ENCODE peak calls at places on chromosomes 7 and 10, in nine cellular contexts. I is heart right ventricle, C is tibial nerve, S is NB4, R is neural progenitor cell, T is bronchial epithelial cell, E is left ventricle myocardium inferior, V is cardiac muscle cell, H is testis. O is an unnamed sample.

GRCh38 chr7:13262929-13263530 is 575.6 kb downstream of the ARL4A start:
- DNase-seq in I (no peak), C (no peak), S (peak), R (peak), T (peak), E (no peak), V (peak), H (no peak), O (no peak)

GRCh38 chr7:85828654-85829053 is 641.8 kb upstream of the SEMA3D start:
- DNase-seq in I (no peak), C (no peak), S (no peak), R (no peak), T (no peak), E (no peak), V (no peak), H (no peak), O (no peak)

GRCh38 chr10:131429942-131430341 is 118.4 kb upstream of the TCERG1L start:
- DNase-seq in I (no peak), C (no peak), S (no peak), R (no peak), T (no peak), E (no peak), V (no peak), H (peak), O (no peak)

GRCh38 chr7:127586346-127586745 is 950 bp upstream of the GCC1 start:
- DNase-seq in I (no peak), C (no peak), S (no peak), R (no peak), T (peak), E (no peak), V (no peak), H (no peak), O (no peak)

GRCh38 chr10:123150986-123151738 is 3.0 kb upstream of the BUB3 start:
- DNase-seq in I (no peak), C (no peak), S (peak), R (peak), T (no peak), E (no peak), V (peak), H (no peak), O (no peak)

GRCh38 chr7:106603300-106603699 is 57.7 kb downstream of the CCDC71L start:
- DNase-seq in I (no peak), C (no peak), S (no peak), R (no peak), T (no peak), E (no peak), V (no peak), H (no peak), O (no peak)

GRCh38 chr7:151456276-151456675 is 16.3 kb upstream of the CRYGN start:
- DNase-seq in I (no peak), C (no peak), S (no peak), R (no peak), T (no peak), E (no peak), V (no peak), H (no peak), O (no peak)

GRCh38 chr7:105648561-105649401 is 67.5 kb upstream of the EFCAB10 start:
- DNase-seq in I (no peak), C (no peak), S (peak), R (peak), T (peak), E (no peak), V (no peak), H (no peak), O (peak)

GRCh38 chr10:61742812-61743211 is 80.1 kb downstream of the CABCOCO1 start:
- DNase-seq in I (no peak), C (no peak), S (no peak), R (no peak), T (no peak), E (no peak), V (no peak), H (no peak), O (no peak)

GRCh38 chr10:14774214-14774580 is 500 bp downstream of the FAM107B start:
- DNase-seq in I (no peak), C (no peak), S (no peak), R (no peak), T (no peak), E (no peak), V (no peak), H (no peak), O (no peak)

GRCh38 chr7:148457310-148457921 is 133.2 kb upstream of the C7orf33 start:
- DNase-seq in I (no peak), C (no peak), S (no peak), R (no peak), T (no peak), E (no peak), V (no peak), H (no peak), O (no peak)

GRCh38 chr7:82235710-82236109 is 207.9 kb downstream of the CACNA2D1 start:
- DNase-seq in I (no peak), C (no peak), S (no peak), R (no peak), T (peak), E (no peak), V (no peak), H (no peak), O (no peak)

GRCh38 chr7:35487402-35487801 is 207.5 kb downstream of the HERPUD2 start:
- DNase-seq in I (no peak), C (no peak), S (no peak), R (no peak), T (no peak), E (no peak), V (peak), H (no peak), O (no peak)

GRCh38 chr7:110835209-110835608 is 255.7 kb upstream of the LRRN3 start:
- DNase-seq in I (no peak), C (no peak), S (no peak), R (no peak), T (peak), E (no peak), V (no peak), H (no peak), O (no peak)

GRCh38 chr7:155764432-155764798 is 47.8 kb downstream of the SHH start:
- DNase-seq in I (peak), C (no peak), S (peak), R (no peak), T (no peak), E (no peak), V (no peak), H (no peak), O (no peak)

DNA sequence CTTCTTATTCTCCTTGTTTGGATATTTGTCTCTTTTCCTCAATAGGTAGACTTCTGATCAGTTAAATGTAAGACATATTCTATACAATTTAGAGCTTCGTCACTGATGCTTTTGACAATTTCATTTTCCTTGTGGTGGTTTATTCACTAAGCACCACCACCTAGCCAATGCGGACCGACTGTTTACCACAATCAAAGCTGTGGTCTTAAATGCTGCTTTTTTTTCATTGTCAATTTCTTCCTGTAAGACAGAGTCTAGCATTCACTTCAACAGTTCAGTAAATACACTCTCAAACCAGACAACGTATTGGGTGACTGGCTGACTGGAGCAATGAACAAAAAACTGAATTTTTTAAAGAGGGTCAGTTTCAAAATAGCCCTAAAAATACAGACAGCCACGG is 239.0 kb downstream of the DNAJB6 start:
- DNase-seq in I (no peak), C (no peak), S (no peak), R (no peak), T (no peak), E (no peak), V (no peak), H (no peak), O (no peak)
- H3K4me3 ChIP-seq in I (no peak), C (no peak), S (no peak), R (no peak), T (no peak), E (no peak), V (no peak), H (no peak), O (no peak)

DNA sequence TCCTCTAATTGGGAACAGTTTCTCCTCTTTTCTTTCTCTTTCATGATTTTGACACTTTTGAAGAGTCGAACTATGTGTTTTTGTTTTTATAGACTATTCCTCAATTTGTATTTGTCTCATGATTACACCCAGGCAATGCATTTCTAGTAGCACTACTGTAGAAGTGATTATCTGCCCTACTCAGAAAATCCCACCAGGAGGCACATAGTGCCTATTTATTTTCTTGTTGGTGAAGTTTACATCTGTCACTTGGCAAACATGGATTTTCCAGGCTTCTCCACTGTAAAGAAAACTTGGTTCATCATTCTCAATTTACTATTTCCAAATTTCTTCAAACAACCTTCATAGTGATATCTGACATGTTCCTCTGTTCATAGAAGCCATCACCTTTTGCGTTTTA is 893.9 kb downstream of the CCSER2 start:
- DNase-seq in I (no peak), C (no peak), S (no peak), R (no peak), T (no peak), E (no peak), V (no peak), H (no peak), O (no peak)
- TF ChIP-seq CTCF in I (no peak), C (no peak), S (no peak), R (peak), T (no peak), E (peak), V (no peak), H (no peak), O (peak)

GRCh38 chr7:288671-289101 is 1.3 kb upstream of the FOXL3 start:
- DNase-seq in I (no peak), C (no peak), S (no peak), R (no peak), T (no peak), E (no peak), V (no peak), H (no peak), O (no peak)

GRCh38 chr7:289209-289755 is 688 bp upstream of the FOXL3 start:
- DNase-seq in I (no peak), C (no peak), S (no peak), R (no peak), T (no peak), E (no peak), V (no peak), H (no peak), O (no peak)

GRCh38 chr7:291302-292092 is 1.5 kb downstream of the FOXL3 start:
- DNase-seq in I (no peak), C (no peak), S (no peak), R (no peak), T (no peak), E (no peak), V (no peak), H (no peak), O (no peak)

GRCh38 chr7:290554-291301 is 758 bp downstream of the FOXL3 start:
- DNase-seq in I (no peak), C (no peak), S (no peak), R (no peak), T (no peak), E (no peak), V (no peak), H (no peak), O (no peak)

DNA sequence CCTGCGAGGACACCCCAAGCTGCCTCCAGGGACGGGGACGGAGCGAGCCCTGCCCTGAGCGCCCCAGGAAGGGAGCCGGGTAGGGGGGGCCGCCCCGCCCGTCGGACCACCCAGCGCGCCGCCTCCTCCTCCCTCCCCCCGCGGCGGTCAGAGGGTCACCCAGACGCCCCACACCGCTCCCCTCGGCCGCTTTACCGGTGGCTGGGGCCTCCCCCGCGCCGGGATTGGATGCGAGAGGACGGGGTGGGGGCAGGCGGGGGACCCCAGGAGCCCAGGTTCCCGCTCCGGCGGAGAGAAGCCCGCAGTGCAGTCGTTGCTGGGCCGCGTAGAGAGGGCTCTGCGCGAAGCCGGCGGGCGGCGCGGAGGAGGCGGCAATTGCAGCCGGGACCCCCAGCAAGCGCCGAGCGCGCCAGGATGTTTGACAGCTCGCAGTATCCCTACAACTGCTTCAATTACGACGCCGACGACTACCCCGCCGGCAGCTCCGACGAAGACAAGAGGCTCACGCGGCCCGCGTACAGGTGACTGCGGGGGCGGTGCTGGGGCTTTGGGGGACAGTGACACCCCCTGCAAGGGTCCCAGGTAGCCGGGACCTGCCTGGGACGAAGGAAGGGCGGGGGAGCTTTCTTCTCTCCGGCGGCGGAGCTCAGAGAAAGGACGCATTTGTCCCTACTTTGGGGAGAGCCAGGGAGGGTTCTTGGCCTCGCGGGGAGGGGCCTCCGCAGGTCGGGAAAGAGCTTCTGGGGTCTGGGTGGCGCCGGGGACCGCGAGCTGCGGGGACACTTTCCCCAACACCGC is at the start of gene FOXL3:
- DNase-seq in I (no peak), C (no peak), S (no peak), R (no peak), T (no peak), E (no peak), V (no peak), H (no peak), O (no peak)
- H3K4me3 ChIP-seq in I (no peak), C (no peak), S (no peak), R (no peak), T (no peak), E (no peak), V (no peak), H (peak), O (no peak)

GRCh38 chr7:28748346-28748745 is 209.8 kb downstream of the TRIL start:
- DNase-seq in I (no peak), C (no peak), S (no peak), R (no peak), T (no peak), E (no peak), V (no peak), H (no peak), O (no peak)
- TF ChIP-seq CTCF in I (no peak), C (no peak), S (no peak), R (no peak), T (no peak), E (no peak), V (no peak), H (no peak), O (no peak)

GRCh38 chr10:32317795-32318194 is 29.2 kb downstream of the EPC1 start:
- DNase-seq in I (no peak), C (no peak), S (no peak), R (no peak), T (no peak), E (no peak), V (no peak), H (no peak), O (no peak)
- H3K4me3 ChIP-seq in I (no peak), C (no peak), S (no peak), R (no peak), T (no peak), E (no peak), V (no peak), H (no peak), O (no peak)

DNA sequence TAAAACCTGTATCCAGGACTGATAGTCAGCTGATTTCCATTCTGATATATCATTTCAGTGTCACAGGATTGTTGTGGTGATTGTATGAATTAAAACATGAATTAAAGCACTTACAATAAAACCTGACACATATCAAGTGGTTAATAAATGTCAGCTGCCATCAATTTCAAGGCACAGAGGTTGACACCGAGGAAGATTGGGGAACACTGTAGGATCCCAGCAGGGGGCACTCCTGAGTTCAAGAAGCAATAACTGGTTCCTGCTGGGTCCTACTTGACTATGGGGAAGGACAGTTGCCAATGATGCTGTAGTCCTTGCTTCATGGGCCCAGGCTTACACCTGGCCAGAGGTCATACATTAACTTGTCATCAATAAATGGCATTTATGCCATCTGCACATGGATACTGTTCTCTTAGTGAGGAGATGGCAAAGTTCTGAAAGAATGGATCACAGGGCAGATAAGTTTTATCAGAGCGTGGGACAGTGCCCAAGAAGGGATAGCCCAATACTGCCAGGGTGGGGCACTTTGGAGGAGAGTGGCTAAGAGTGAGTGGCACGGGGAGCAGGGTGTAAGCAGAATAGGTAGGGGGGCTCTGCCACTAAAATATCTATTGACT is 24.1 kb downstream of the FZD1 start:
- DNase-seq in I (peak), C (no peak), S (peak), R (peak), T (peak), E (peak), V (peak), H (peak), O (peak)
- TF ChIP-seq CTCF in I (peak), C (no peak), S (peak), R (peak), T (peak), E (peak), V (peak), H (peak), O (peak)